ENCODE peak calls at places on chromosomes 5 and 9, in eight cellular contexts. C is stimulated activated naive CD8-positive, alpha-beta T cell treated with anti-CD3 and anti-CD28 coated beads, Interleukin-15, amount 100 ng/mL, for 72 hours; D is activated naive CD4-positive, alpha-beta T cell; R is neural crest cell; Q is OCI-LY7; E is tibial artery; F is stimulated activated CD4-positive, alpha-beta T cell treated with anti-CD3 and anti-CD28 coated beads, Interleukin-12 subunit alpha, Interleukin-12 subunit beta, amount 100 ng/mL, for 24 hours; S is upper lobe of right lung. J is an unnamed sample.

GRCh38 chr5:3385874-3386536 is 209.6 kb upstream of the IRX1 start:
- DNase-seq in R (no peak), S (no peak), F (no peak), D (no peak), C (no peak), Q (no peak), E (no peak), J (no peak)

GRCh38 chr5:135834639-135835529 is at the start of gene SLC25A48:
- DNase-seq in D (no peak), E (no peak), F (no peak), C (peak), Q (no peak), R (peak), S (peak), J (peak)

GRCh38 chr9:133705576-133705975 is 32.6 kb downstream of the SARDH start:
- DNase-seq in F (no peak), E (no peak), S (no peak), D (no peak), C (no peak), R (no peak), Q (peak), J (no peak)

GRCh38 chr5:79853003-79853402 is 138.1 kb downstream of the MTX3 start:
- DNase-seq in Q (no peak), E (no peak), R (no peak), F (no peak), C (no peak), D (no peak), S (no peak), J (no peak)

GRCh38 chr5:15707631-15708030 is 207.7 kb downstream of the FBXL7 start:
- DNase-seq in R (no peak), D (no peak), S (no peak), F (no peak), Q (no peak), C (no peak), E (no peak), J (no peak)

GRCh38 chr5:171534009-171534895 is 114.8 kb downstream of the FGF18 start:
- DNase-seq in D (no peak), S (no peak), E (no peak), Q (no peak), F (no peak), C (no peak), R (no peak), J (peak)

GRCh38 chr5:60699549-60700346 is at the start of gene DEPDC1B:
- DNase-seq in E (peak), D (peak), C (peak), F (peak), Q (peak), S (peak), R (peak), J (peak)

GRCh38 chr5:146828385-146828784 is 50.2 kb downstream of the PPP2R2B start:
- DNase-seq in E (no peak), C (no peak), Q (no peak), R (no peak), F (no peak), S (no peak), D (no peak), J (no peak)

GRCh38 chr5:90640484-90641059 is 82.0 kb downstream of the ADGRV1 start:
- DNase-seq in S (no peak), R (peak), C (no peak), F (no peak), Q (no peak), D (no peak), E (no peak), J (no peak)

GRCh38 chr5:96083361-96083881 is 121.8 kb upstream of the ELL2 start:
- DNase-seq in F (no peak), C (no peak), S (no peak), D (no peak), Q (no peak), R (no peak), E (no peak), J (no peak)

GRCh38 chr9:77598510-77598909 is 49.6 kb downstream of the GNA14 start:
- DNase-seq in S (no peak), F (no peak), Q (no peak), R (no peak), C (no peak), D (no peak), E (no peak), J (no peak)

GRCh38 chr9:70933318-70933717 is 188.1 kb downstream of the TRPM3 start:
- DNase-seq in Q (no peak), F (no peak), E (no peak), R (no peak), D (no peak), C (no peak), S (no peak), J (no peak)

GRCh38 chr5:181245427-181246275 is 1.9 kb upstream of the RACK1 start:
- DNase-seq in S (no peak), Q (peak), C (no peak), R (no peak), E (no peak), D (no peak), F (no peak), J (no peak)

GRCh38 chr9:96258967-96259366 is 43.0 kb downstream of the HSD17B3 start:
- DNase-seq in Q (no peak), F (no peak), R (no peak), S (no peak), C (no peak), E (no peak), D (no peak), J (no peak)

GRCh38 chr9:21758540-21758939 is 43.9 kb upstream of the MTAP start:
- DNase-seq in D (no peak), R (no peak), E (no peak), C (no peak), F (no peak), Q (no peak), S (no peak), J (no peak)

GRCh38 chr9:35516481-35516880 is 26.6 kb downstream of the RUSC2 start:
- DNase-seq in E (no peak), F (no peak), S (no peak), D (no peak), R (no peak), C (no peak), Q (no peak), J (no peak)

GRCh38 chr9:137069508-137070071 is 767 bp downstream of the SAPCD2 start:
- DNase-seq in E (no peak), C (peak), S (peak), Q (peak), F (no peak), R (no peak), D (no peak), J (no peak)

GRCh38 chr5:123610209-123610608 is 98.2 kb downstream of the CSNK1G3 start:
- DNase-seq in C (no peak), D (no peak), E (no peak), Q (no peak), S (no peak), F (no peak), R (no peak), J (no peak)